ENCODE peak calls at places on chromosomes 13 and 19, in ten cellular contexts. T, S, D, W, P, Z, J, R, Q and K are unnamed samples.
A peak's percentile ranks its signal among the peaks of the same experiment; 100 is the strongest.

GRCh38 chr19:40165362-40165937 is 25.8 kb upstream of the MAP3K10 start:
- DNase-seq in T (no peak), S (peak; percentile 80), D (peak; percentile 26), W (peak; percentile 42), P (no peak), Z (peak; percentile 67), J (peak; percentile 51), R (peak; percentile 48), Q (peak; percentile 31), K (peak; percentile 81)

GRCh38 chr13:112506046-112506445 is 81.9 kb downstream of the TUBGCP3 start:
- DNase-seq in T (no peak), S (no peak), D (no peak), W (no peak), P (no peak), Z (no peak), J (peak; percentile 60), R (no peak), Q (no peak), K (no peak)

GRCh38 chr19:45492627-45493470 is 4.0 kb downstream of the RTN2 start:
- DNase-seq in T (peak; percentile 13), S (peak; percentile 71), D (peak; percentile 76), W (peak; percentile 79), P (no peak), Z (peak; percentile 36), J (peak; percentile 74), R (peak; percentile 92), Q (peak; percentile 24), K (peak; percentile 78)

GRCh38 chr19:1361601-1362384 is 21.9 kb upstream of the NDUFS7 start:
- DNase-seq in T (no peak), S (peak; percentile 30), D (no peak), W (no peak), P (no peak), Z (no peak), J (peak; percentile 80), R (peak; percentile 85), Q (no peak), K (no peak)

GRCh38 chr13:24851546-24851945 is 87.6 kb downstream of the RNF17 start:
- DNase-seq in T (no peak), S (no peak), D (no peak), W (no peak), P (no peak), Z (no peak), J (no peak), R (peak; percentile 45), Q (no peak), K (no peak)

GRCh38 chr19:42207767-42208259 is 9.7 kb downstream of the DEDD2 start:
- DNase-seq in T (no peak), S (peak; percentile 89), D (no peak), W (no peak), P (no peak), Z (no peak), J (no peak), R (peak; percentile 88), Q (no peak), K (peak; percentile 57)

GRCh38 chr13:109273326-109273751 is 513.0 kb downstream of the IRS2 start:
- DNase-seq in T (no peak), S (no peak), D (no peak), W (no peak), P (no peak), Z (no peak), J (peak; percentile 55), R (peak; percentile 35), Q (no peak), K (no peak)

GRCh38 chr19:3612330-3612729 is 5.7 kb upstream of the TBXA2R start:
- DNase-seq in T (no peak), S (no peak), D (no peak), W (no peak), P (no peak), Z (no peak), J (no peak), R (no peak), Q (no peak), K (no peak)

GRCh38 chr13:109785141-109785891 is 1.1 kb downstream of the IRS2 start:
- DNase-seq in T (no peak), S (peak; percentile 36), D (peak; percentile 28), W (peak; percentile 45), P (no peak), Z (peak; percentile 64), J (no peak), R (peak; percentile 54), Q (no peak), K (peak; percentile 89)

GRCh38 chr19:10010247-10010691 is at the start of gene COL5A3:
- DNase-seq in T (no peak), S (peak; percentile 93), D (peak; percentile 69), W (peak; percentile 71), P (no peak), Z (no peak), J (no peak), R (peak; percentile 83), Q (no peak), K (no peak)

GRCh38 chr13:50126378-50127016 is 111.3 kb downstream of the KCNRG start:
- DNase-seq in T (no peak), S (no peak), D (no peak), W (no peak), P (no peak), Z (no peak), J (no peak), R (peak; percentile 30), Q (no peak), K (no peak)

GRCh38 chr19:1853295-1854031 is 5.2 kb upstream of the REXO1 start:
- DNase-seq in T (peak; percentile 27), S (peak; percentile 91), D (peak; percentile 72), W (peak; percentile 80), P (no peak), Z (peak; percentile 89), J (peak; percentile 85), R (peak; percentile 78), Q (peak; percentile 36), K (peak; percentile 85)

GRCh38 chr19:5966215-5966614 is 11.7 kb downstream of the RANBP3 start:
- DNase-seq in T (no peak), S (peak; percentile 80), D (no peak), W (no peak), P (no peak), Z (no peak), J (peak; percentile 61), R (no peak), Q (no peak), K (no peak)

GRCh38 chr19:6056801-6057650 is 53.3 kb downstream of the RFX2 start:
- DNase-seq in T (peak; percentile 71), S (peak; percentile 87), D (peak; percentile 84), W (peak; percentile 82), P (peak; percentile 24), Z (no peak), J (no peak), R (peak; percentile 97), Q (peak; percentile 64), K (peak; percentile 78)

GRCh38 chr13:109764474-109765292 is 21.7 kb downstream of the IRS2 start:
- DNase-seq in T (peak; percentile 70), S (peak; percentile 43), D (no peak), W (peak; percentile 51), P (no peak), Z (no peak), J (peak; percentile 69), R (peak; percentile 54), Q (peak; percentile 60), K (no peak)

GRCh38 chr19:5214902-5215301 is 125.7 kb downstream of the PTPRS start:
- DNase-seq in T (no peak), S (no peak), D (no peak), W (no peak), P (no peak), Z (no peak), J (no peak), R (no peak), Q (no peak), K (no peak)

GRCh38 chr19:17415107-17415506 is 4.7 kb upstream of the MVB12A start:
- DNase-seq in T (no peak), S (no peak), D (no peak), W (no peak), P (no peak), Z (no peak), J (no peak), R (no peak), Q (no peak), K (no peak)

GRCh38 chr13:40115456-40115855 is 460.0 kb downstream of the COG6 start:
- DNase-seq in T (no peak), S (no peak), D (no peak), W (no peak), P (no peak), Z (no peak), J (no peak), R (no peak), Q (no peak), K (no peak)

GRCh38 chr19:45613926-45614725 is 12.1 kb upstream of the GPR4 start:
- DNase-seq in T (no peak), S (peak; percentile 93), D (no peak), W (no peak), P (no peak), Z (no peak), J (peak; percentile 95), R (peak; percentile 95), Q (no peak), K (no peak)

GRCh38 chr19:1658446-1659433 is 6.3 kb upstream of the TCF3 start:
- DNase-seq in T (no peak), S (no peak), D (no peak), W (no peak), P (no peak), Z (no peak), J (no peak), R (no peak), Q (no peak), K (no peak)

GRCh38 chr13:92938481-92939020 is 288.1 kb upstream of the GPC6 start:
- DNase-seq in T (no peak), S (no peak), D (no peak), W (no peak), P (no peak), Z (no peak), J (no peak), R (no peak), Q (no peak), K (no peak)

GRCh38 chr13:96532804-96533203 is 442.9 kb downstream of the HS6ST3 start:
- DNase-seq in T (no peak), S (no peak), D (no peak), W (no peak), P (no peak), Z (no peak), J (no peak), R (no peak), Q (no peak), K (no peak)